ENCODE peak calls at places on chromosomes 7 and 10, in five cellular contexts. C, B, R, W and E are unnamed samples.

GRCh38 chr10:43062402-43063160 is 14.3 kb upstream of the RET start:
- DNase-seq in B (no peak), C (no peak), R (no peak), W (no peak), E (no peak)

GRCh38 chr10:71272122-71272771 is 46.8 kb upstream of the SLC29A3 start:
- DNase-seq in R (no peak), W (no peak), B (peak), C (no peak), E (peak)

GRCh38 chr10:88092265-88092664 is 228.8 kb downstream of the PTEN start:
- DNase-seq in C (no peak), W (no peak), R (no peak), B (no peak), E (no peak)

GRCh38 chr10:116538461-116538860 is 7.3 kb upstream of the PNLIP start:
- DNase-seq in W (no peak), B (no peak), R (no peak), C (no peak), E (peak)

GRCh38 chr10:110488944-110489343 is 8.8 kb upstream of the DUSP5 start:
- DNase-seq in R (no peak), B (no peak), W (no peak), C (no peak), E (no peak)

GRCh38 chr7:132202541-132202940 is 373.7 kb downstream of the PLXNA4 start:
- DNase-seq in R (no peak), B (no peak), C (no peak), W (no peak), E (no peak)

GRCh38 chr7:139583826-139584553 is 60.5 kb downstream of the CLEC2L start:
- DNase-seq in B (no peak), W (no peak), C (no peak), R (no peak), E (no peak)

GRCh38 chr10:49508654-49509053 is 30.3 kb downstream of the ERCC6 start:
- DNase-seq in B (no peak), C (no peak), W (no peak), R (no peak), E (peak)

DNA sequence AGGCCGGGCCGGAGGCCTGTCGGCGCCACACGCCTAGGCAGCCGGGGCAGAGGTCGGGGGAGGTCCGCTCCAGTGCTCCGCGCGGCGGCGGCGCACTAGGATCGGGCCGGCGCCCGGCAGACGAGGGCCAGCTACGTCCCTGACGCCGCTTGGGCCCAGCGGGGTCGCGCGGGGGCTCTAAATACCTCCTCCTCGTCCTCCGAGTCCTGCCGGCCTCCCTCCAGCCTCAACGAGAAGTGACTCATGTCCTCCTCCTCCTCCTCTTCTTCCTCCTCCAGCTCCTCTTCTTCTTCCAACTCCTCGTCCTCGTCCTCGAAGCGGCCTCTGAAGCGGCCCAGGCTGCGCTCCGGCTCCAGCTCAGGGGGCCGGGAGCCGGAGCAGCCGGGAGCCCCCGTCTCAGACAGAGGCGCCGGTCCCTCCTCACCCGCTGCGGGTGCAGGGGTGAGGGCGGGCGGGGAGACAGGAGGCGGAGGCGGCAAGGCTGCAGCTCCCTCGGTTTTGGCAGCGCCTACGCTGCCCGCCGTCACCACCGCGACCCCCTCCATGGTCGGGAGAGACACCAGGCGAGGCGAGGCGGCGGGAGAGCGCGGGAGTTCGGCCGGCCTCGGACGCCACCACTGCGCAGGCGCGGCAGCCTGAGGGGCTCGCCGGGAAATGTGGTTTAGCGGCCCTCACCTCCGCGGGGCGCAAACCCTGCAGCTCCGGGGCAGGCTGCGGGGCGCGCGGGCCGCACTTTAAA is at the start of gene PCGF6:
- DNase-seq in W (peak), B (peak), R (peak), C (peak), E (peak)
- H3K23ac ChIP-seq in W (no peak), B (no peak), R (no peak), C (no peak), E (peak)

GRCh38 chr7:107890962-107891618 is at the start of gene DLD:
- DNase-seq in B (peak), R (peak), W (peak), C (peak), E (peak)
- H3K23ac ChIP-seq in B (peak), R (no peak), W (no peak), C (no peak), E (peak)

DNA sequence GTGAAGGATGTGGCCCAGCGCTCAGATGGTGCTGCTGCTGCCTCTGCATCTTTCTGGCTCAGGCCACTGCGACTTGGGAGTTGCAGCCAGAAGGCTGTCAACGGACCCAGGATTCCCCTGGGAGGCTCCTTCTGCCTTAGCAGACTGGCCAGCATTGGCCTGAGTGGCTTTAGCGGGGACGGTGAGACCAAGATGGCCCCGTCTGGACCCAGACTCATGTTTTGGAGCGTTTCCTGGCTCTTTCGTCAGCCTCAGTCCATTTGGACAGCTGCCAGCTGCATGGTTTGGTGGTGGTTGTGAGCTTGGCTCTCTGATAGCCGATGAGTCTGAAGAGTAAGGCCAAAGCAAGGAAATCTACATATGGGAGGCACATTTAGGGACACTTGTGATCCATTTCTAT is 97.3 kb downstream of the GALNT17 start:
- DNase-seq in B (no peak), W (no peak), C (no peak), R (no peak), E (no peak)
- H3K23ac ChIP-seq in B (no peak), W (no peak), C (no peak), R (no peak), E (no peak)

GRCh38 chr7:74027683-74028320 is at the start of gene ELN:
- DNase-seq in W (peak), C (no peak), R (no peak), B (peak), E (peak)

GRCh38 chr7:74027124-74027682 is 770 bp upstream of the ELN start:
- DNase-seq in R (no peak), B (no peak), C (no peak), W (no peak), E (no peak)

GRCh38 chr7:74029991-74030415 is 2.0 kb downstream of the ELN start:
- DNase-seq in R (no peak), W (peak), B (no peak), C (no peak), E (no peak)

GRCh38 chr7:74029094-74029785 is 1.3 kb downstream of the ELN start:
- DNase-seq in C (no peak), W (no peak), B (no peak), R (no peak), E (no peak)

GRCh38 chr7:74028321-74028812 is 394 bp downstream of the ELN start:
- DNase-seq in C (no peak), W (no peak), B (no peak), R (no peak), E (no peak)
- H3K23ac ChIP-seq in C (no peak), W (peak), B (no peak), R (no peak), E (no peak)

DNA sequence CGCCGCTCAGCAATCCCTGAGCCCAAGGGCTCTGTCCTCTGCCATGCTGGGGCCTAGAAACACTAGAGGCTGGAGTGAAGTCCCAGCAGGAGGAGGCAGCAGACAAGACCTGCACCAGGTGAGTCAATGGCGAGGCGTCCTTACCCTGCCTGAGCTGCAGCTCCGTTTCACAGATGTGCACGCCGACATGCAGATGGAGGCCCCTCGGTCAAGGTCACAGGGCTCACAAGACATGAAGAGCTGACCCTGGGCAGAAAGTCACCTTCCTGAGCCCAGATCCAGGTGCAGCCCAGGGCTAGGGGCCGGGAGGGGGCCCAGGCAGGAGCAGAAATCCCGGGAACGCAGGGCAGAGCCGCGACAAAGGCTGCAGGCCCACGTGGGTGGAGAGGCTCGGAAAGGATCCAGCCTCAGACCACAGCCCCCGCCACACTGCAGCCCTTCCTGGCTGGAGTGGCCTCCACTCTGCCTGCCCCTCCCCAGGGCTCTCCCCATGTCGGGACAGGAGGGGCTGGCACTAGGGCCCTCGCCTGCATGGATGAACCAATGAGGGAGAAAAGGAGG is 23.8 kb downstream of the PDGFA start:
- DNase-seq in W (no peak), C (no peak), B (no peak), R (no peak), E (no peak)
- H3K23ac ChIP-seq in W (no peak), C (no peak), B (no peak), R (no peak), E (no peak)

DNA sequence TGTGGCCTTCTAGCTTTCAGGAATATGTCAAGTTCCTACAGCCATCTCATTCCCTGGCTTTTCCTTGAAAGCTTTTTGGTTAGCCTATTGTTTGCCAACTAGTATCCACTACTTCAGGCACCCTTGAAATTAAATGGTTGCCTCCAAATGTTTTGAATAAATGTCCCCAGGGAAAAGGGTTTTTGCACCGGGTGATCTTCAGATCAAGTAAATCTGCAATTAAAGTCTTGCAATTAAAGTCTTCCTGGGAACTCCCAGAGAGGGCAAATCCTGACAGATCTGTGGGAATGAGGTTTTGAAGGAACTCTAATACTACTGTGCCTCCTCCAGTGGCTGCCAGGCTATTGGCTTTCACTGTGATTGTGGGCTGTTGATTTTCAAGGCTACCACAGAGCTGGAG is 17.7 kb upstream of the ZNRF2 start:
- DNase-seq in W (no peak), B (no peak), R (no peak), C (no peak), E (no peak)
- H3K23ac ChIP-seq in W (no peak), B (no peak), R (no peak), C (no peak), E (no peak)

DNA sequence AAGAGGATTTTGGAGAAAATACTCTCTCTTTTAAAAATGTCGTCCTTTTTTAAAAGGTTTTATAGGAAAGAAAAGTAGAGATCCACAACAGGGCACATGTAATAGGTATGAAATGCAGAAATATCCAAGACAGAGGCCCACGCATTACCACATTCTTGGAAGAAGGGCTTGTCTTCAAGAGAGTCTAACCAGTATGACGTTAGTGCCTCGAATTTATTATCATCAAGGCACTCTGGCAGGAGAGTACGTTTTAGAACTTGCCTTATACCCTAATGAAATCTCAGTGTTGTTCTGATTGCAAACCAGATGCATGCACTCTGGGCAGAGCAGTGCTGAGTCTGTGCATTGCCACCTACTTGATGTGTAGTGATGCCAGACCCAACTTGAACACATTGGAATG is 342.6 kb upstream of the NFE2L3 start:
- DNase-seq in R (no peak), B (no peak), W (no peak), C (no peak), E (no peak)
- H3K23ac ChIP-seq in R (no peak), B (no peak), W (no peak), C (no peak), E (no peak)

GRCh38 chr10:86653379-86653778 is 968 bp upstream of the OPN4 start:
- DNase-seq in W (no peak), C (no peak), R (no peak), B (no peak), E (no peak)

GRCh38 chr10:86652361-86653202 is 1.8 kb upstream of the OPN4 start:
- DNase-seq in R (no peak), W (no peak), B (no peak), C (peak), E (peak)

GRCh38 chr10:86655173-86655540 is 810 bp downstream of the OPN4 start:
- DNase-seq in W (no peak), B (no peak), C (no peak), R (no peak), E (no peak)

GRCh38 chr10:86654411-86655172 is at the start of gene OPN4:
- DNase-seq in C (no peak), W (no peak), B (peak), R (no peak), E (peak)

GRCh38 chr10:86653987-86654386 is 360 bp upstream of the OPN4 start:
- DNase-seq in B (no peak), R (no peak), C (no peak), W (no peak), E (no peak)
- H3K23ac ChIP-seq in B (no peak), R (no peak), C (no peak), W (no peak), E (no peak)

DNA sequence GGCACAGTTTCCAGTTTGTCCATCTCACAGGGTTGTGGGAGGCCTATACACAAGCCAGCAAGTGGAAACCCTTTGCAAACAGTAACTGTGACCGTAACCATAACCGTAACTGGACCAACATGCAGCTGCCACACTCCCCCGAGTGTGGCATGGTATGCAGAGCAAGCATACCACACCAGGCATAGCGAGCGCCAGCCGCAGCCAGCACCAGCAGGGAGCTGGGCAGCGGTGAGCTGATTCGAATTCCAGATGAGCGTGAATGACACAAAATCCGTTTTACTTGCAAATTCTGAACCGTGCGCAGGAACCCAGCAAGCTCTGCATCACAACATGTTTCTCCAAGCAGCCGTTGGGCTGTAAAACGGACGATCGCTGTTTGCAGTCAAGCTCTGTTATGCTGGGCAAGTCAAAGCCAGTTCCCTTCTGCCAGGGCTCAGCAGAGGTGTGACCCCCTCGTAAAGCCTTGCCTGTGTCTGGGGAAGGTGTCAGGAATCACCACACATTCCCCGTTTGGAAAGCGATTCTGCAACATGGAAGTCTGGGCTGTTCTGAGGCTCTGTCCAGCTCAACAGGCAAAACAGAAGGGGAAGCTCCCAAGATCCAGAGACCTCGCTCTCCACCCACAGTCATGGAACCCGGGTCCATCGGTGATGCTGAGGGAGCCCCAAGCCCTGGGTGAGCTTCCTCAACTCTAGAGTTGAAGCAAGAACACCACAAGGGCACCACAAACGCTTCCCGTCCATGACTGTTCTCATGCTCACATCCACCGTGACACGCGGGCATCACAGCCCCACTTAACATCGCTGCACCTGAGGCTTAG is 111.0 kb downstream of the OAT start:
- DNase-seq in W (no peak), B (no peak), R (no peak), C (no peak), E (no peak)
- H3K23ac ChIP-seq in W (no peak), B (no peak), R (no peak), C (no peak), E (no peak)